ENCODE peak calls at places on chromosome 15, in nine cellular contexts. Y is RWPE1, P is PC-3, T is WERI-Rb-1, S is ovary, U is H9, K is A549, L is GM12865, A is GM10248. D is an unnamed sample.
A peak's percentile ranks its signal among the peaks of the same experiment; 100 is the strongest.

GRCh38 chr15:101063212-101063611 is 144.1 kb downstream of the LRRK1 start:
- DNase-seq in K (no peak), A (no peak), T (no peak), U (peak; percentile 31), S (no peak), P (no peak), L (no peak), Y (no peak), D (no peak)

GRCh38 chr15:69554321-69554961 is 101.8 kb downstream of the RPLP1 start:
- DNase-seq in L (no peak), A (no peak), P (peak; percentile 49), S (no peak), T (no peak), K (peak; percentile 90), Y (no peak), U (no peak), D (no peak)

GRCh38 chr15:83475551-83475950 is 28.4 kb downstream of the SH3GL3 start:
- DNase-seq in U (no peak), A (no peak), T (no peak), Y (peak; percentile 70), P (peak; percentile 73), K (no peak), L (no peak), S (no peak), D (no peak)

GRCh38 chr15:96495386-96495785 is 164.9 kb downstream of the NR2F2 start:
- DNase-seq in L (no peak), K (no peak), S (no peak), T (no peak), U (no peak), Y (no peak), P (no peak), A (no peak), D (no peak)

GRCh38 chr15:60093273-60094067 is 89.4 kb downstream of the FOXB1 start:
- DNase-seq in K (no peak), U (no peak), S (no peak), T (no peak), Y (peak; percentile 41), A (no peak), P (no peak), L (no peak), D (no peak)

GRCh38 chr15:23081271-23081670 is 41.9 kb upstream of the TUBGCP5 start:
- DNase-seq in A (no peak), T (no peak), L (no peak), Y (no peak), U (no peak), P (no peak), K (no peak), S (no peak), D (no peak)

GRCh38 chr15:46815765-46816164 is 901.5 kb upstream of the SEMA6D start:
- DNase-seq in A (no peak), Y (no peak), S (no peak), K (no peak), U (no peak), T (no peak), P (no peak), L (no peak), D (no peak)

GRCh38 chr15:32956006-32956405 is 238.2 kb downstream of the GREM1 start:
- DNase-seq in S (no peak), A (peak; percentile 40), P (peak; percentile 75), Y (peak; percentile 65), U (peak; percentile 42), K (peak; percentile 77), L (peak; percentile 52), T (peak; percentile 38), D (no peak)

GRCh38 chr15:80906159-80906775 is 83.4 kb downstream of the MESD start:
- DNase-seq in Y (peak; percentile 62), A (no peak), T (no peak), S (no peak), L (no peak), U (no peak), K (peak; percentile 26), P (peak; percentile 88), D (no peak)

GRCh38 chr15:90033448-90033847 is 32.3 kb downstream of the ZNF710 start:
- DNase-seq in T (no peak), Y (no peak), L (no peak), U (no peak), A (no peak), P (no peak), S (no peak), K (no peak), D (no peak)

GRCh38 chr15:32718822-32719716 is 1.3 kb downstream of the GREM1 start:
- DNase-seq in S (no peak), L (no peak), T (peak; percentile 14), U (peak; percentile 48), Y (no peak), A (no peak), K (peak; percentile 21), P (peak; percentile 16), D (peak; percentile 40)

DNA sequence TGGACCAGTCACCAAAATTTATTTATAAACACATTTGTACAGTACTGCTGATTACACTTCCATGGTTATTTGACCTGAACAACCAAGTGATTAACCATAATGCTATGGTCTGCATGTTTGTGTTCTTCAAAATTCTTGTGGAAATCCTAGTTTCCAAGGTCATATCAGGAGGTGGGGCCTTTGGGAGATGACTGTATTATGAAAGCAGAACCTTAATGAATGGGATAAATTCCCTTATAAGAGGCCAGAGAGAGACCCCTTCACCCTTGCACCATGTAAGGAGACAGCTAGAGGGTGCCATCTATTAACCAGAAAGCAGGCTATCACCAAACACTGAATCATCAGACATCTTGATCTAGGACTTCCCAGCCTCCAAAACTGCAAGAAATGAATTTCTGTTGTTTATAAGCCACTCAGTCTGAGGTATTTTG is 1.9 kb downstream of the SCAPER start:
- DNase-seq in T (peak; percentile 33), Y (no peak), P (peak; percentile 24), A (peak; percentile 32), S (no peak), U (no peak), L (peak; percentile 38), K (peak; percentile 66), D (no peak)
- TF ChIP-seq CTCF in T (peak; percentile 62), Y (peak; percentile 23), P (peak; percentile 52), A (peak; percentile 45), S (no peak), U (peak; percentile 51), L (peak; percentile 30), K (peak; percentile 58), D (no peak)

GRCh38 chr15:25268166-25268565 is 170.7 kb downstream of the UBE3A start:
- DNase-seq in Y (no peak), L (no peak), P (peak; percentile 14), K (peak; percentile 11), T (no peak), S (no peak), U (no peak), A (no peak), D (no peak)
- TF ChIP-seq CTCF in Y (no peak), L (no peak), P (peak; percentile 52), K (no peak), T (peak; percentile 66), S (no peak), U (peak; percentile 68), A (peak; percentile 13), D (no peak)

GRCh38 chr15:38707802-38708671 is 143.4 kb upstream of the RASGRP1 start:
- DNase-seq in P (peak; percentile 77), U (peak; percentile 53), Y (peak; percentile 54), T (peak; percentile 36), L (peak; percentile 69), A (peak; percentile 52), K (peak; percentile 57), S (no peak), D (peak; percentile 28)
- TF ChIP-seq CTCF in P (peak; percentile 84), U (peak; percentile 86), Y (peak; percentile 82), T (peak; percentile 71), L (peak; percentile 66), A (peak; percentile 61), K (peak; percentile 81), S (no peak), D (peak; percentile 76)

GRCh38 chr15:58308742-58309355 is 122.9 kb upstream of the LIPC start:
- DNase-seq in U (no peak), Y (no peak), P (no peak), L (no peak), K (no peak), T (no peak), A (no peak), S (no peak), D (no peak)
- TF ChIP-seq CTCF in U (peak; percentile 55), Y (no peak), P (peak; percentile 19), L (no peak), K (no peak), T (peak; percentile 24), A (no peak), S (no peak), D (no peak)

GRCh38 chr15:40565333-40566238 is 744 bp upstream of the CCDC32 start:
- DNase-seq in S (no peak), Y (no peak), K (no peak), A (no peak), T (no peak), L (no peak), P (no peak), U (no peak), D (no peak)

GRCh38 chr15:40569139-40569953 is at the start of gene RPUSD2:
- DNase-seq in U (peak; percentile 93), K (peak; percentile 86), T (peak; percentile 95), Y (peak; percentile 97), L (peak; percentile 92), S (peak; percentile 89), P (peak; percentile 95), A (peak; percentile 94), D (peak; percentile 98)

GRCh38 chr15:40564591-40565332 is at the start of gene CCDC32:
- DNase-seq in L (peak; percentile 99), S (peak; percentile 96), Y (peak; percentile 99), U (peak; percentile 100), A (peak; percentile 98), T (peak; percentile 98), K (peak; percentile 97), P (peak; percentile 99), D (peak; percentile 94)

GRCh38 chr15:40562691-40563090 is 2.2 kb downstream of the CCDC32 start:
- DNase-seq in K (no peak), T (no peak), L (no peak), A (no peak), S (peak; percentile 36), P (no peak), U (no peak), Y (no peak), D (no peak)

DNA sequence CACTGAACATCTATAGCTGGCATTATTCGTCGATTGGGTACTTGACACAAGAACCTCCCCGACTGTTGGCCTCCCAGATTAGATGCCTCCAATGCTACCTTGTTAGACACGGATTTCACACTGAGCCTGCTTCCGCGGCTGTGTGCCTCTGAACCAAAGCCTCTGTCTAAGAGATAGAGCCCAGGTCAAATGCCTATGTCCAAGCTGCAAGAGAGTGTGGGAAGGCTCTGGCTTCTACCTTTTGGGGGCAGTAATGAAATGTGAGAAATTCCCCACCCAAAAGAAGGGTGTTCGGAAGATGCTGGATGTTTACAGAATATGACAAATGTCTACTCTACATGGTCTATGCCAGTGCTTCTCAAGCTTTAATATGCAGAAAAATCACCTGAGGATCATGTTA is 2.0 kb upstream of the RPUSD2 start:
- DNase-seq in T (peak; percentile 43), Y (no peak), L (no peak), U (peak; percentile 49), K (peak; percentile 42), S (no peak), P (peak; percentile 29), A (no peak), D (no peak)
- TF ChIP-seq CTCF in T (peak; percentile 54), Y (no peak), L (peak; percentile 17), U (peak; percentile 63), K (peak; percentile 41), S (no peak), P (peak; percentile 51), A (peak; percentile 62), D (no peak)

D was measured in glutamatergic neuron.